ENCODE peak calls at places on chromosomes 5 and 9, in nine cellular contexts. One of them, this sample, is unnamed.

GRCh38 chr9:137387034-137387890 is 35.7 kb downstream of the EXD3 start:
- DNase-seq in activated naive CD4-positive, alpha-beta T cell treated with anti-CD3 and anti-CD28 coated beads for 36 hours: peak; percentile 62
- DNase-seq in CD8-positive, alpha-beta T cell: peak; percentile 86
- DNase-seq in fibroblast of lung: no peak
- DNase-seq in activated CD4-positive, alpha-beta T cell treated with anti-CD3 and anti-CD28 coated beads, Interleukin-2, amount 50 U/mL, for 48 hours: peak; percentile 31
- DNase-seq in activated naive CD8-positive, alpha-beta T cell treated with anti-CD3 and anti-CD28 coated beads for 36 hours: no peak
- DNase-seq in adrenal gland: no peak
- DNase-seq in effector CD8-positive, alpha-beta T cell: no peak
- DNase-seq in EL: no peak
- DNase-seq in this sample: no peak

GRCh38 chr5:98504488-98504887 is 269.0 kb upstream of the RGMB start:
- DNase-seq in EL: no peak
- DNase-seq in CD8-positive, alpha-beta T cell: no peak
- DNase-seq in activated naive CD4-positive, alpha-beta T cell treated with anti-CD3 and anti-CD28 coated beads for 36 hours: no peak
- DNase-seq in adrenal gland: no peak
- DNase-seq in fibroblast of lung: no peak
- DNase-seq in activated naive CD8-positive, alpha-beta T cell treated with anti-CD3 and anti-CD28 coated beads for 36 hours: no peak
- DNase-seq in effector CD8-positive, alpha-beta T cell: no peak
- DNase-seq in activated CD4-positive, alpha-beta T cell treated with anti-CD3 and anti-CD28 coated beads, Interleukin-2, amount 50 U/mL, for 48 hours: no peak
- DNase-seq in this sample: no peak

GRCh38 chr9:99579964-99580363 is 241.7 kb upstream of the NR4A3 start:
- DNase-seq in adrenal gland: no peak
- DNase-seq in activated CD4-positive, alpha-beta T cell treated with anti-CD3 and anti-CD28 coated beads, Interleukin-2, amount 50 U/mL, for 48 hours: no peak
- DNase-seq in effector CD8-positive, alpha-beta T cell: no peak
- DNase-seq in activated naive CD8-positive, alpha-beta T cell treated with anti-CD3 and anti-CD28 coated beads for 36 hours: no peak
- DNase-seq in fibroblast of lung: no peak
- DNase-seq in CD8-positive, alpha-beta T cell: no peak
- DNase-seq in EL: no peak
- DNase-seq in activated naive CD4-positive, alpha-beta T cell treated with anti-CD3 and anti-CD28 coated beads for 36 hours: no peak
- DNase-seq in this sample: no peak

GRCh38 chr9:114382951-114383865 is 4.6 kb downstream of the AKNA start:
- DNase-seq in activated naive CD8-positive, alpha-beta T cell treated with anti-CD3 and anti-CD28 coated beads for 36 hours: peak; percentile 87
- DNase-seq in EL: no peak
- DNase-seq in activated CD4-positive, alpha-beta T cell treated with anti-CD3 and anti-CD28 coated beads, Interleukin-2, amount 50 U/mL, for 48 hours: peak; percentile 79
- DNase-seq in adrenal gland: no peak
- DNase-seq in CD8-positive, alpha-beta T cell: no peak
- DNase-seq in activated naive CD4-positive, alpha-beta T cell treated with anti-CD3 and anti-CD28 coated beads for 36 hours: peak; percentile 93
- DNase-seq in fibroblast of lung: peak; percentile 27
- DNase-seq in effector CD8-positive, alpha-beta T cell: peak; percentile 69
- DNase-seq in this sample: no peak

GRCh38 chr5:171312129-171312819 is 3.2 kb downstream of the TLX3 start:
- DNase-seq in EL: no peak
- DNase-seq in adrenal gland: no peak
- DNase-seq in activated CD4-positive, alpha-beta T cell treated with anti-CD3 and anti-CD28 coated beads, Interleukin-2, amount 50 U/mL, for 48 hours: no peak
- DNase-seq in CD8-positive, alpha-beta T cell: no peak
- DNase-seq in activated naive CD8-positive, alpha-beta T cell treated with anti-CD3 and anti-CD28 coated beads for 36 hours: no peak
- DNase-seq in effector CD8-positive, alpha-beta T cell: no peak
- DNase-seq in fibroblast of lung: no peak
- DNase-seq in activated naive CD4-positive, alpha-beta T cell treated with anti-CD3 and anti-CD28 coated beads for 36 hours: no peak
- DNase-seq in this sample: no peak

GRCh38 chr5:676699-677076 is 16.5 kb downstream of the TPPP start:
- DNase-seq in EL: no peak
- DNase-seq in adrenal gland: no peak
- DNase-seq in fibroblast of lung: no peak
- DNase-seq in activated naive CD8-positive, alpha-beta T cell treated with anti-CD3 and anti-CD28 coated beads for 36 hours: no peak
- DNase-seq in activated CD4-positive, alpha-beta T cell treated with anti-CD3 and anti-CD28 coated beads, Interleukin-2, amount 50 U/mL, for 48 hours: no peak
- DNase-seq in effector CD8-positive, alpha-beta T cell: no peak
- DNase-seq in CD8-positive, alpha-beta T cell: no peak
- DNase-seq in activated naive CD4-positive, alpha-beta T cell treated with anti-CD3 and anti-CD28 coated beads for 36 hours: no peak
- DNase-seq in this sample: no peak

GRCh38 chr5:17157294-17157693 is 60.1 kb upstream of the BASP1 start:
- DNase-seq in activated naive CD8-positive, alpha-beta T cell treated with anti-CD3 and anti-CD28 coated beads for 36 hours: no peak
- DNase-seq in CD8-positive, alpha-beta T cell: no peak
- DNase-seq in fibroblast of lung: peak; percentile 65
- DNase-seq in effector CD8-positive, alpha-beta T cell: no peak
- DNase-seq in EL: peak; percentile 94
- DNase-seq in activated CD4-positive, alpha-beta T cell treated with anti-CD3 and anti-CD28 coated beads, Interleukin-2, amount 50 U/mL, for 48 hours: no peak
- DNase-seq in activated naive CD4-positive, alpha-beta T cell treated with anti-CD3 and anti-CD28 coated beads for 36 hours: no peak
- DNase-seq in adrenal gland: no peak
- DNase-seq in this sample: no peak

GRCh38 chr9:71767421-71768321 is 642 bp downstream of the CEMIP2 start:
- DNase-seq in fibroblast of lung: peak; percentile 40
- DNase-seq in activated naive CD4-positive, alpha-beta T cell treated with anti-CD3 and anti-CD28 coated beads for 36 hours: peak; percentile 21
- DNase-seq in activated naive CD8-positive, alpha-beta T cell treated with anti-CD3 and anti-CD28 coated beads for 36 hours: no peak
- DNase-seq in CD8-positive, alpha-beta T cell: no peak
- DNase-seq in adrenal gland: peak; percentile 34
- DNase-seq in effector CD8-positive, alpha-beta T cell: no peak
- DNase-seq in EL: peak; percentile 40
- DNase-seq in activated CD4-positive, alpha-beta T cell treated with anti-CD3 and anti-CD28 coated beads, Interleukin-2, amount 50 U/mL, for 48 hours: peak; percentile 19
- DNase-seq in this sample: no peak

GRCh38 chr9:93132946-93133640 is 958 bp downstream of the NINJ1 start:
- DNase-seq in effector CD8-positive, alpha-beta T cell: no peak
- DNase-seq in activated naive CD4-positive, alpha-beta T cell treated with anti-CD3 and anti-CD28 coated beads for 36 hours: no peak
- DNase-seq in fibroblast of lung: no peak
- DNase-seq in CD8-positive, alpha-beta T cell: no peak
- DNase-seq in EL: peak; percentile 58
- DNase-seq in activated CD4-positive, alpha-beta T cell treated with anti-CD3 and anti-CD28 coated beads, Interleukin-2, amount 50 U/mL, for 48 hours: no peak
- DNase-seq in activated naive CD8-positive, alpha-beta T cell treated with anti-CD3 and anti-CD28 coated beads for 36 hours: no peak
- DNase-seq in adrenal gland: peak; percentile 75
- DNase-seq in this sample: no peak

GRCh38 chr5:158979749-158980521 is 119.8 kb downstream of the EBF1 start:
- DNase-seq in activated naive CD8-positive, alpha-beta T cell treated with anti-CD3 and anti-CD28 coated beads for 36 hours: no peak
- DNase-seq in fibroblast of lung: peak; percentile 58
- DNase-seq in CD8-positive, alpha-beta T cell: no peak
- DNase-seq in EL: peak; percentile 25
- DNase-seq in activated CD4-positive, alpha-beta T cell treated with anti-CD3 and anti-CD28 coated beads, Interleukin-2, amount 50 U/mL, for 48 hours: no peak
- DNase-seq in effector CD8-positive, alpha-beta T cell: no peak
- DNase-seq in adrenal gland: peak; percentile 31
- DNase-seq in activated naive CD4-positive, alpha-beta T cell treated with anti-CD3 and anti-CD28 coated beads for 36 hours: no peak
- DNase-seq in this sample: no peak

GRCh38 chr5:17123010-17123409 is 94.4 kb upstream of the BASP1 start:
- DNase-seq in fibroblast of lung: no peak
- DNase-seq in EL: no peak
- DNase-seq in activated naive CD8-positive, alpha-beta T cell treated with anti-CD3 and anti-CD28 coated beads for 36 hours: no peak
- DNase-seq in CD8-positive, alpha-beta T cell: no peak
- DNase-seq in adrenal gland: no peak
- DNase-seq in activated CD4-positive, alpha-beta T cell treated with anti-CD3 and anti-CD28 coated beads, Interleukin-2, amount 50 U/mL, for 48 hours: no peak
- DNase-seq in effector CD8-positive, alpha-beta T cell: no peak
- DNase-seq in activated naive CD4-positive, alpha-beta T cell treated with anti-CD3 and anti-CD28 coated beads for 36 hours: no peak
- DNase-seq in this sample: no peak

This sample was measured in Jurkat, Clone E6-1.